ENCODE peak calls at places on chromosomes 7 and 10, in four cellular contexts. K is mammary epithelial cell, C is GM19239, U is NT2/D1. R is an unnamed sample.

GRCh38 chr7:117616694-117617093 is 136.9 kb downstream of the CFTR start:
- DNase-seq in C (no peak), U (no peak), K (no peak), R (no peak)

GRCh38 chr10:52066383-52066782 is 247.7 kb upstream of the DKK1 start:
- DNase-seq in K (no peak), C (no peak), U (peak), R (peak)

GRCh38 chr10:132363921-132364593 is 32.1 kb downstream of the LRRC27 start:
- DNase-seq in C (no peak), K (no peak), U (no peak), R (no peak)

GRCh38 chr10:94405406-94405805 is 3.1 kb downstream of the TBC1D12 start:
- DNase-seq in K (no peak), U (no peak), C (no peak), R (no peak)

GRCh38 chr7:12508554-12508953 is 62.0 kb upstream of the SCIN start:
- DNase-seq in U (no peak), C (no peak), K (no peak), R (no peak)

GRCh38 chr10:110444009-110444347 is 53.7 kb upstream of the DUSP5 start:
- DNase-seq in K (no peak), U (no peak), C (no peak), R (no peak)

GRCh38 chr7:155071121-155071651 is 1.1 kb downstream of the HTR5A start:
- DNase-seq in U (no peak), K (no peak), C (no peak), R (no peak)

GRCh38 chr7:117212969-117213877 is 109.6 kb downstream of the WNT2 start:
- DNase-seq in U (peak), K (peak), C (peak), R (peak)

GRCh38 chr7:133550145-133550544 is 297.3 kb downstream of the EXOC4 start:
- DNase-seq in U (no peak), C (no peak), K (peak), R (no peak)

GRCh38 chr10:90588222-90588621 is 269.6 kb downstream of the HTR7 start:
- DNase-seq in U (no peak), K (no peak), C (no peak), R (no peak)

GRCh38 chr7:141558544-141559183 is 7.5 kb downstream of the AGK start:
- DNase-seq in K (peak), U (no peak), C (no peak), R (no peak)

GRCh38 chr7:130009848-130010688 is 41.1 kb downstream of the ZC3HC1 start:
- DNase-seq in K (peak), U (no peak), C (peak), R (no peak)

GRCh38 chr10:1159131-1160061 is 103.2 kb downstream of the WDR37 start:
- DNase-seq in K (no peak), C (no peak), U (no peak), R (no peak)

GRCh38 chr10:62025134-62025794 is 123.8 kb downstream of the ARID5B start:
- DNase-seq in K (no peak), U (no peak), C (no peak), R (no peak)

GRCh38 chr10:92811986-92812385 is 36.3 kb upstream of the EXOC6 start:
- DNase-seq in U (no peak), K (no peak), C (no peak), R (no peak)

GRCh38 chr7:82317257-82317721 is 126.3 kb downstream of the CACNA2D1 start:
- DNase-seq in C (no peak), U (no peak), K (no peak), R (no peak)

R was measured in iPS DF 6.9.